ENCODE peak calls at places on chromosomes 12 and 14, in seven cellular contexts. J is activated T-cell treated with anti-CD3 and anti-CD28 coated beads for 1 hour; H is HEK293T; N is neural crest cell; T is stimulated activated CD4-positive, alpha-beta T cell treated with anti-CD3 and anti-CD28 coated beads, Interleukin-4, amount 100 ng/mL, for 1 hour; D is H54; X is renal cortical epithelial cell. L is an unnamed sample.
A peak's percentile ranks its signal among the peaks of the same experiment; 100 is the strongest.

GRCh38 chr14:84144166-84144565 is 1385.8 kb upstream of the FLRT2 start:
- DNase-seq in J (no peak), H (no peak), N (no peak), T (no peak), D (no peak), X (no peak), L (no peak)

GRCh38 chr14:54570651-54571415 is 3.9 kb downstream of the SAMD4A start:
- DNase-seq in J (no peak), H (no peak), N (no peak), T (no peak), D (no peak), X (peak; percentile 94), L (no peak)

GRCh38 chr12:39064712-39065111 is 159.3 kb upstream of the CPNE8 start:
- DNase-seq in J (no peak), H (no peak), N (no peak), T (no peak), D (no peak), X (no peak), L (no peak)

GRCh38 chr14:76352639-76353281 is 23.2 kb upstream of the ESRRB start:
- DNase-seq in J (peak; percentile 45), H (peak; percentile 80), N (peak; percentile 92), T (peak; percentile 62), D (no peak), X (no peak), L (peak; percentile 84)

GRCh38 chr12:130436741-130437501 is 99.2 kb downstream of the PIWIL1 start:
- DNase-seq in J (no peak), H (no peak), N (no peak), T (no peak), D (no peak), X (no peak), L (no peak)

GRCh38 chr14:103140316-103141109 is 17.3 kb downstream of the TNFAIP2 start:
- DNase-seq in J (no peak), H (no peak), N (no peak), T (no peak), D (no peak), X (peak; percentile 89), L (no peak)

GRCh38 chr14:102027951-102028350 is 58.9 kb downstream of the HSP90AA1 start:
- DNase-seq in J (no peak), H (no peak), N (no peak), T (no peak), D (no peak), X (no peak), L (no peak)

GRCh38 chr14:75469606-75470237 is 41.9 kb downstream of the JDP2 start:
- DNase-seq in J (no peak), H (no peak), N (no peak), T (no peak), D (no peak), X (no peak), L (no peak)

GRCh38 chr12:1803736-1804135 is 16.6 kb upstream of the LRTM2 start:
- DNase-seq in J (no peak), H (no peak), N (no peak), T (no peak), D (no peak), X (no peak), L (no peak)

GRCh38 chr14:104138098-104138890 is at the start of gene KIF26A:
- DNase-seq in J (no peak), H (peak; percentile 85), N (peak; percentile 55), T (peak; percentile 23), D (peak; percentile 61), X (no peak), L (peak; percentile 77)